ENCODE peak calls at places on chromosomes 6 and 20, in five cellular contexts. U, M, F, A and K are unnamed samples.

GRCh38 chr6:84762220-84762940 is 2.0 kb downstream of the TBX18 start:
- DNase-seq in F (peak), U (peak), A (peak), M (peak), K (peak)

GRCh38 chr6:16901777-16902176 is 140.5 kb upstream of the ATXN1 start:
- DNase-seq in A (no peak), F (peak), M (peak), U (peak), K (peak)

GRCh38 chr20:45343867-45344721 is 4.1 kb downstream of the SDC4 start:
- DNase-seq in U (peak), F (peak), A (peak), M (peak), K (peak)

GRCh38 chr6:37725967-37726366 is 28.3 kb upstream of the MDGA1 start:
- DNase-seq in U (peak), F (no peak), A (no peak), M (peak), K (no peak)

GRCh38 chr6:121520337-121521163 is 85.1 kb downstream of the GJA1 start:
- DNase-seq in U (no peak), A (no peak), F (peak), M (peak), K (peak)

GRCh38 chr20:8860011-8860495 is 208.8 kb upstream of the PLCB4 start:
- DNase-seq in M (peak), F (peak), A (no peak), U (peak), K (no peak)

GRCh38 chr6:119283214-119283613 is 66.3 kb downstream of the MAN1A1 start:
- DNase-seq in M (no peak), U (no peak), F (no peak), A (no peak), K (no peak)

GRCh38 chr6:139436521-139437348 is 62.3 kb upstream of the CITED2 start:
- DNase-seq in A (peak), M (peak), F (peak), U (peak), K (no peak)

GRCh38 chr6:118708055-118708454 is 56.7 kb upstream of the CEP85L start:
- DNase-seq in U (no peak), F (no peak), M (peak), A (no peak), K (no peak)

GRCh38 chr6:72657798-72658197 is 35.9 kb downstream of the KCNQ5 start:
- DNase-seq in A (no peak), M (peak), U (no peak), F (peak), K (no peak)

GRCh38 chr6:30651143-30651542 is 4.2 kb downstream of the C6orf136 start:
- DNase-seq in F (no peak), U (no peak), M (no peak), A (no peak), K (no peak)